ENCODE peak calls at places on chromosomes 16 and 17, in five cellular contexts. R is lower leg skin; J is GM20000; L is heart left ventricle; X is stimulated activated naive B cell treated with anti-CD40 and anti-IgM and Interleukin-4, amounts not matched to agents 10 μg/mL and 1 μg/mL and 100 μg/mL, for 72 hours. W is an unnamed sample.

GRCh38 chr17:1060991-1061390 is 64.1 kb downstream of the TIMM22 start:
- DNase-seq in R (peak; percentile 57), J (no peak), L (peak; percentile 66), X (no peak), W (no peak)

GRCh38 chr17:29149431-29150064 is 30.6 kb downstream of the MYO18A start:
- DNase-seq in R (no peak), J (peak; percentile 75), L (no peak), X (peak; percentile 75), W (peak; percentile 48)

GRCh38 chr16:70653809-70654771 is 7.7 kb downstream of the IL34 start:
- DNase-seq in R (peak; percentile 88), J (peak; percentile 84), L (no peak), X (peak; percentile 72), W (peak; percentile 71)

GRCh38 chr17:32936894-32937500 is 9.0 kb downstream of the TMEM98 start:
- DNase-seq in R (peak; percentile 40), J (peak; percentile 81), L (peak; percentile 74), X (peak; percentile 24), W (peak; percentile 72)

GRCh38 chr17:41176744-41177387 is 1.2 kb downstream of the KRTAP4-2 start:
- DNase-seq in R (no peak), J (no peak), L (no peak), X (peak; percentile 19), W (no peak)

GRCh38 chr16:89958068-89958467 is 9.5 kb downstream of the DEF8 start:
- DNase-seq in R (peak; percentile 46), J (no peak), L (peak; percentile 69), X (no peak), W (no peak)

GRCh38 chr16:68291227-68291626 is 19.5 kb downstream of the SLC7A6OS start:
- DNase-seq in R (no peak), J (no peak), L (no peak), X (no peak), W (no peak)

GRCh38 chr17:59155439-59156177 is at the start of gene PRR11:
- DNase-seq in R (peak; percentile 97), J (peak; percentile 88), L (peak; percentile 92), X (no peak), W (peak; percentile 99)

GRCh38 chr17:6304894-6305612 is 129.9 kb downstream of the AIPL1 start:
- DNase-seq in R (no peak), J (no peak), L (no peak), X (no peak), W (no peak)

GRCh38 chr16:56985962-56986360 is 3.4 kb upstream of the NLRC5 start:
- DNase-seq in R (no peak), J (no peak), L (peak; percentile 28), X (no peak), W (no peak)

GRCh38 chr16:52488837-52489289 is 58.1 kb downstream of the TOX3 start:
- DNase-seq in R (no peak), J (no peak), L (no peak), X (no peak), W (no peak)

W was measured in prostate gland.